ENCODE peak calls at places on chromosome 22, in eight cellular contexts. J, A, U, Q, O, I, Z and E are unnamed samples.

GRCh38 chr22:39748877-39749276 is 144.7 kb downstream of the ENTHD1 start:
- DNase-seq in O (no peak), Z (no peak), Q (no peak), J (no peak), I (no peak), A (no peak), U (no peak), E (no peak)

GRCh38 chr22:35587447-35587870 is 29.7 kb downstream of the MB start:
- DNase-seq in J (peak; percentile 71), I (no peak), Z (no peak), Q (peak; percentile 60), O (no peak), U (no peak), A (no peak), E (no peak)

GRCh38 chr22:42383851-42384417 is 48.3 kb downstream of the NFAM1 start:
- DNase-seq in Z (no peak), Q (no peak), I (no peak), A (no peak), O (no peak), U (no peak), J (no peak), E (no peak)

GRCh38 chr22:30208631-30209603 is 37.6 kb downstream of the LIF start:
- DNase-seq in O (peak; percentile 91), Z (peak; percentile 70), A (no peak), U (peak; percentile 82), J (peak; percentile 92), Q (peak; percentile 38), I (peak; percentile 71), E (peak; percentile 89)

GRCh38 chr22:47175761-47176359 is 413.4 kb downstream of the TBC1D22A start:
- DNase-seq in Q (peak; percentile 7), O (peak; percentile 76), J (peak; percentile 27), U (peak; percentile 15), Z (no peak), A (no peak), I (no peak), E (no peak)

GRCh38 chr22:23179381-23180294 is 671 bp upstream of the BCR start:
- DNase-seq in Q (peak; percentile 34), A (peak; percentile 58), O (no peak), U (peak; percentile 51), Z (peak; percentile 50), I (no peak), J (peak; percentile 73), E (no peak)

GRCh38 chr22:48574776-48575566 is 1252.7 kb downstream of the BRD1 start:
- DNase-seq in U (peak; percentile 68), A (no peak), J (no peak), I (peak; percentile 67), Z (no peak), O (no peak), Q (peak; percentile 12), E (peak; percentile 19)

GRCh38 chr22:18091916-18092526 is 14.2 kb downstream of the PEX26 start:
- DNase-seq in O (peak; percentile 93), Q (peak; percentile 86), I (peak; percentile 78), U (peak; percentile 72), A (no peak), J (peak; percentile 92), Z (peak; percentile 89), E (no peak)

GRCh38 chr22:22955276-22955798 is 67.7 kb downstream of the IGLL5 start:
- DNase-seq in Z (peak; percentile 3), I (no peak), J (no peak), A (no peak), O (no peak), Q (no peak), U (no peak), E (no peak)

GRCh38 chr22:33922268-33922667 is 2.0 kb upstream of the LARGE1 start:
- DNase-seq in U (peak; percentile 55), Z (no peak), I (no peak), Q (peak; percentile 39), A (no peak), J (peak; percentile 64), O (peak; percentile 87), E (no peak)

GRCh38 chr22:49303781-49304461 is 523.8 kb downstream of the BRD1 start:
- DNase-seq in U (no peak), Q (no peak), I (no peak), J (peak; percentile 30), Z (no peak), A (no peak), O (peak; percentile 67), E (no peak)

GRCh38 chr22:27107824-27108223 is 450.4 kb downstream of the MIAT start:
- DNase-seq in I (peak; percentile 91), A (peak; percentile 30), Q (peak; percentile 45), Z (peak; percentile 92), O (peak; percentile 94), U (peak; percentile 78), J (peak; percentile 87), E (peak; percentile 52)

GRCh38 chr22:42299586-42300285 is 29.3 kb upstream of the TCF20 start:
- DNase-seq in Q (peak; percentile 48), O (no peak), Z (no peak), A (peak; percentile 74), I (no peak), U (no peak), J (no peak), E (no peak)

GRCh38 chr22:36280379-36280778 is 27.4 kb downstream of the APOL1 start:
- DNase-seq in U (no peak), J (no peak), O (no peak), I (no peak), Z (no peak), Q (no peak), A (no peak), E (no peak)

DNA sequence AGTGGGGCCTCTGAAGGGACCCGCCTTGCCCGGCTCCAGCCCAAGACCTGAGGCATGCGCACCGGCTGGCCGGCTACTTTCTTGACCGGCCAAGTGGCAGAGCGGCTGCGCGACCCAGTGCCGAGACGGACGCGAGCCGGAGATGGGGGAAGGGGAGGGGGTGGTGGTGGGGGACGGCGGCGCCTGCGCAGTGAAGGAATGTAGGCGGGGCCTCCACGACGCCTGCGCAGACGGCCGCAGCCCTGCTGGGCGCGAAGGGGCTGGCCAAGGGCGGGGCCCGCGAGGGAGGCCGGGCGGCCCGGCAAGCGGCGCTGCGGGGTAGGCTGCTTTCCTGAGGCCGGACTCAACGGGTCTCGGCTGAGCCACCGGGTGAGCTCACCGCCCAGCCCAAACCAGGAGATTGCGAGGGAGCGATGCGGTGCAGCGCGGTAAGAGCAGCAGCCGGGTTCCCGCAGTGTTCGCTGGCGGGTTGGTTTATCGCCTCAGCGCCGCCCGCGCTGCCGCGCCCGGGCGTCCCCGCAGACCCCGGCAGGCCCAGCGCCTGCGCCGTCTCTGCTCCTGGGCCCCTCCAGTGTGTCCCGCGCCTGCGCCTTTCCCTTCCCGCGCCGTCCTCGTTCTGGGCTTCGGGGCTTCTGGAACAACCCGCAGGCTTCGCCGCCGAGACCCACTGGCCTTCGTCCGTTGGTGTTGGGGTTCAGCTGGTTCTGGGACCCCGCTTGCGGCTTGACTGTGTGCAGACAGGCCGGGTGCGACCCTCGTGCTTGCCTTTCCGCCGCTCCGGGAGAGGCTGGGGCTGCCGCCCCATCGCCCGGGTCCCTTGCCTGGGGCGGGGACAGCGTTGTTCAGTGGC is at the start of gene SPECC1L:
- DNase-seq in I (peak; percentile 90), J (peak; percentile 96), Q (peak; percentile 94), A (peak; percentile 91), O (peak; percentile 98), U (peak; percentile 95), Z (peak; percentile 96), E (peak; percentile 94)
- TF ChIP-seq POLR2A in I (peak; percentile 89), J (peak; percentile 98), Q (peak; percentile 92), A (peak; percentile 92), O (no peak), U (peak; percentile 91), Z (peak; percentile 99), E (peak; percentile 95)

DNA sequence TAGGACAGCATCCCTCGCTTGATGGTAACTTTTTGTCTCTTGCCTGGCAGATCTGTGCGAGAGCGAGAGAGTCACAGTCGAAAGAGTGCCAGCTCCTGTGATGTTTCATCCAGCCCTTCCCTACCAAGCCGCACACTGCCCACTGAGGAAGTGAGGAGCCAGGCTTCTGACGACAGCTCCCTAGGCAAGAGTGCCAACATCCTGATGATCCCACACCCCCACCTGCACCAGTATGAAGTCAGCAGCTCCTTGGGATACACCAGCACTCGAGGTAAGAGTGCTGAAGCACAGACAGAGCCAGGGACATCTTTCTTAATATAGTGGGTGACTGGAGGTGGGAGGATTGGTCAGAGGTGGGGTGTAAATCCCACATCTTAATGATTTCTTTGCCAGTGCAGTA is 61.1 kb downstream of the DEPDC5 start:
- DNase-seq in O (no peak), Z (no peak), J (no peak), Q (no peak), I (no peak), A (no peak), U (no peak), E (no peak)
- TF ChIP-seq POLR2A in O (no peak), Z (no peak), J (no peak), Q (no peak), I (no peak), A (no peak), U (no peak), E (no peak)

GRCh38 chr22:37808294-37808657 is 542 bp downstream of the GCAT start:
- DNase-seq in Q (no peak), Z (no peak), J (no peak), U (no peak), O (no peak), A (peak; percentile 46), I (no peak), E (peak; percentile 61)

GRCh38 chr22:37805878-37806277 is 1.9 kb upstream of the GCAT start:
- DNase-seq in I (no peak), J (no peak), Q (no peak), Z (no peak), U (no peak), O (no peak), A (no peak), E (peak; percentile 85)

GRCh38 chr22:37806409-37807338 is 1.1 kb upstream of the GCAT start:
- DNase-seq in I (peak; percentile 32), O (no peak), Z (peak; percentile 44), U (peak; percentile 62), J (peak; percentile 73), Q (no peak), A (peak; percentile 41), E (peak; percentile 77)

GRCh38 chr22:37809672-37810333 is 2.1 kb downstream of the GCAT start:
- DNase-seq in Q (no peak), Z (no peak), I (no peak), U (no peak), A (no peak), J (no peak), O (no peak), E (no peak)

GRCh38 chr22:37807410-37808293 is at the start of gene GCAT:
- DNase-seq in J (peak; percentile 98), O (peak; percentile 99), A (peak; percentile 97), I (peak; percentile 94), U (peak; percentile 96), Z (peak; percentile 98), Q (peak; percentile 96), E (peak; percentile 99)
- TF ChIP-seq POLR2A in J (peak; percentile 85), O (no peak), A (peak; percentile 62), I (peak; percentile 28), U (no peak), Z (peak; percentile 80), Q (peak; percentile 77), E (peak; percentile 90)

DNA sequence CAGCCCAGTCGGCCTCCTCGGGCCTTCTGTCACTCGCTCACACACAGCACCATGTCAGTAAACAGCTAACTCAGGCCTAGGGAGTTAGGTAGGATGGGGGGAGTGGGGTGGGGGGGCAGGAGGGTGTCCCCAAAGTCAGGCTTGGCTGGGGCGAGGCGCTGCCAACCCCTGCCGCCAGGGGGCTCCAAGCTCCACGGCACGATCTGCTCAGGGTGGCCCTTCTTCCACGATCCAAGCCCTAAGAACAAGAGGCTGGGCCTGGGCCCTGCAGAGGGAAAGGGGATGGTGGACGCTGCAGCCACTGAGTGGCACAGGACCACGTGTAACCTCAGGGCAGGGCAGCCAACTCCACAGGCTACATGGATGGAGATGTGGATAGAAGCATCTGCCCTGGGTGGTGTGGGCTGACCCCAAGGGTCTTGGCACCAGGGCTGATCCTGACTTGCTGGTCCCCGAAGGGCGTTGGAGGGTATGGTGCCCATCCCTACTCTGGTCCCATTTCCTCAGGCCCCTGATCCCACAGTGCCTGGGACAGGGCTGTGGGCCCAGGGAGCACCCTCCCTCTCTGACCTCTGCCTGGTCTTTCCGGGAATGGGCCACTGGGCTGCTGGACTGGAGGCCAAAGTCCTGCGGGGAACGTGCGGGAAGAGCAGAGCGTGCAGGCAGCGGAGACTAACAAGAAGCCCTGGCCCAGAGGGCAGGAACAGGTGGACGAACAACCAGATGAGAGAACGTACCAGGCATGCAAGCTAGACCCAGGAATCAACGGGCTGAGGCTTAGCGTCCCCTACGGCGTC is 29.1 kb upstream of the TXNRD2 start:
- DNase-seq in Q (peak; percentile 73), J (peak; percentile 89), A (peak; percentile 76), Z (peak; percentile 56), I (peak; percentile 57), O (peak; percentile 94), U (peak; percentile 63), E (peak; percentile 85)
- TF ChIP-seq POLR2A in Q (peak; percentile 1), J (no peak), A (no peak), Z (no peak), I (no peak), O (no peak), U (no peak), E (no peak)